ENCODE peak calls at places on chromosomes 5 and 9, in ten cellular contexts. M is naive thymus-derived CD4-positive, alpha-beta T cell; Z is IMR-90; X is body of pancreas; Q is A549; I is heart left ventricle; K is uterus; Y is upper lobe of right lung; D is PC-3; U is H9. H is an unnamed sample.

GRCh38 chr5:107631805-107632362 is 38.9 kb downstream of the EFNA5 start:
- DNase-seq in K (no peak), Q (no peak), Y (no peak), X (no peak), D (no peak), I (no peak), M (no peak), U (no peak), Z (no peak), H (no peak)

GRCh38 chr5:35417040-35417439 is 186.8 kb upstream of the PRLR start:
- DNase-seq in K (no peak), M (no peak), U (no peak), I (no peak), Q (no peak), X (no peak), Z (no peak), Y (no peak), D (no peak), H (no peak)

GRCh38 chr9:99748690-99749089 is 73.0 kb upstream of the NR4A3 start:
- DNase-seq in D (no peak), Y (no peak), K (no peak), X (no peak), U (no peak), Q (no peak), Z (no peak), I (no peak), M (no peak), H (no peak)

GRCh38 chr5:154228696-154229095 is 38.2 kb downstream of the GALNT10 start:
- DNase-seq in D (no peak), Z (no peak), U (no peak), M (no peak), Y (no peak), Q (no peak), I (no peak), K (no peak), X (no peak), H (no peak)

GRCh38 chr9:131697908-131698714 is 41.8 kb downstream of the RAPGEF1 start:
- DNase-seq in Y (no peak), U (peak; percentile 66), M (no peak), D (no peak), K (no peak), Q (peak; percentile 37), X (no peak), Z (no peak), I (no peak), H (no peak)

GRCh38 chr9:110578896-110579752 is at the start of gene SVEP1:
- DNase-seq in Z (peak; percentile 77), Q (peak; percentile 46), X (peak; percentile 17), Y (peak; percentile 85), K (peak; percentile 31), U (peak; percentile 61), M (no peak), D (no peak), I (peak; percentile 58), H (no peak)

GRCh38 chr5:10653751-10654400 is 90.0 kb downstream of the ANKRD33B start:
- DNase-seq in K (no peak), Z (no peak), Q (no peak), X (no peak), I (no peak), D (no peak), U (no peak), Y (no peak), M (no peak), H (no peak)

GRCh38 chr9:18037981-18038380 is 436.0 kb upstream of the ADAMTSL1 start:
- DNase-seq in M (no peak), Q (no peak), X (no peak), Z (no peak), D (no peak), U (no peak), K (no peak), I (no peak), Y (no peak), H (no peak)

GRCh38 chr9:127214421-127215265 is 49.9 kb upstream of the GARNL3 start:
- DNase-seq in Y (peak; percentile 69), I (no peak), U (peak; percentile 72), X (peak; percentile 74), Q (peak; percentile 58), Z (peak; percentile 89), D (peak; percentile 78), K (peak; percentile 51), M (peak; percentile 62), H (peak; percentile 61)

GRCh38 chr9:122819791-122820489 is 8.4 kb downstream of the PDCL start:
- DNase-seq in Z (peak; percentile 78), Y (no peak), M (no peak), I (no peak), K (no peak), U (no peak), X (no peak), Q (no peak), D (peak; percentile 39), H (no peak)

DNA sequence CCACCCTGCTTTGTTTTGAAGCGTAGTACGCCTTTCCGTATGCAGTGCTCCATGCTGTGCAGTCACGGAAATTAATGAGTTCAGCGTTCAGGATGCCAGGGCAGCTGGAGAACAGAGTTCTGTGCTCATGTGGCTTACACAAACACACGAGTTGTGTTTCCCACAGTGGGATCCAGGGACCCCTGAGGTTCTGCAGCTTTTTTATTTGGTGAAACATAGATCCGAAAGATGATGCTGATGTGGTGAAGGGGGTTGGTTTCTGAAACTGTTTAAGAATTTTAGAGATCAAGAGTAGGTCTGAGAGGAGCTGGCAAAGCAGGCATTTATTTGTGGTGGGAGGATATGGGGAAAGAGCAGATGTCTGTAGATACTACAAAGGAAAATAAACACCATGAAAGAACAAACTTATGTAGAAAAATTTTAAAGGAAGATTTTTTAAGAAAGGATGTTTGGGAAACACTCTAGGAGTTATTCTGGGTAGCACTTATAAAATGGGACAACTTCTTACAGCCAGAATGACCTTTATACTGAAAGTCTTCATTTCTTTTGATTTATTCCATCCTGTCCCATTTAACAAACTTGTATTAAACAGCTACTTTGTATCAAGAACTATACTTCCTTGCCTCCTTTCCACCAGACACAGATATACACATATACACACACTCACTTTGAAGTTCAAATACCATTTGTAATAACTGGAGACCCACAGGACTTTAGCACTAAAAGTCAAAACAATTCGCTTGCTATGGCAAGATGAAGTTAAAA is 52.8 kb downstream of the ITGA1 start:
- DNase-seq in I (peak; percentile 27), D (no peak), Y (no peak), Q (no peak), K (peak; percentile 53), M (no peak), U (no peak), Z (peak; percentile 59), X (no peak), H (no peak)
- H3K4me1 ChIP-seq in I (peaks cover 26% of the 10 kb centered on the region), D (no peaks in the 10 kb centered on the region), Y (peaks cover 19% of the 10 kb centered on the region), Q (no peaks in the 10 kb centered on the region), K (peaks cover 19% of the 10 kb centered on the region), M (no peaks in the 10 kb centered on the region), U (no peaks in the 10 kb centered on the region), Z (peaks cover 24% of the 10 kb centered on the region), X (no peaks in the 10 kb centered on the region), H (no peaks in the 10 kb centered on the region)

GRCh38 chr9:84471816-84472215 is 131.3 kb upstream of the SLC28A3 start:
- DNase-seq in M (no peak), X (no peak), I (no peak), K (no peak), Q (no peak), Z (no peak), U (no peak), Y (no peak), D (no peak), H (no peak)

GRCh38 chr9:84463272-84463671 is 122.7 kb upstream of the SLC28A3 start:
- DNase-seq in M (no peak), X (no peak), U (no peak), K (no peak), Y (no peak), Q (no peak), I (no peak), Z (no peak), D (no peak), H (no peak)

DNA sequence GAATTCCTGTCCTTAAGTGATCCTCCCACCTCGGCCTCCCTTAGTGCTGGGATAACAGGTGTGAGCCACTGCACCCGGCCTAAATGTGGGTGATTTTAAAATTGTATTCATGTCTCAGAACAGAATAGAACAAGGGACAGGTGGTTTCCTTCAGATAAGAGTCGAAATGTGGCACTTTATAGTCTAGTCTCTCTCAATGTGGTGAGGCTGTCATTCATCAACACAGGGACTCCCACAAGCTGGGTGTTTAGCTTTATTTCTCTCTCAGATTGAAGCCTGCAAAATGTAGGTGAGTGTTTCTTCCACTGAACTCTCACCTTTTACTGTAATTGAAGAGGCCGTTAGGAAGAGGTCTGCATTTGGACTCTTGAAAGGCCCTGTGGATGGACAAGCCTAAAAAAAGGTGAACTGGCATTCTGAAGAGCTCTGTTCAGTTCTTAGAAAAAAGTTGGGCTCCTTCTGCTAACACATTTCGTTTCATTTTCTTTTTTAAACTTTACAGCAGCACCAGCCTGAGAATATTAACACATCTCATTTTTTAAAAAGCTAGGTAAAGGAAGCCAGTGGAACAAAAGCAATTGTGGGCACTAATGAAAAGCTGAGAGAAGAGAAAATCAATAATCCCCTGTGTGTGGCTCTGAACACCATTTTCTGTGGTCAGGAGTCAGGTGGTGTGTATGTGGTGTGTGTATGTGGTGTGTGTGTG is 126.2 kb upstream of the SLC28A3 start:
- DNase-seq in Q (no peak), D (no peak), M (no peak), U (no peak), K (no peak), Y (no peak), Z (no peak), X (no peak), I (no peak), H (no peak)
- H3K4me1 ChIP-seq in Q (no peaks in the 10 kb centered on the region), D (no peaks in the 10 kb centered on the region), M (no peaks in the 10 kb centered on the region), U (no peaks in the 10 kb centered on the region), K (no peaks in the 10 kb centered on the region), Y (no peaks in the 10 kb centered on the region), Z (no peaks in the 10 kb centered on the region), X (no peaks in the 10 kb centered on the region), I (no peaks in the 10 kb centered on the region), H (no peaks in the 10 kb centered on the region)

GRCh38 chr9:125634040-125634717 is 72.8 kb downstream of the MAPKAP1 start:
- DNase-seq in Z (peak; percentile 40), M (no peak), Y (no peak), U (no peak), Q (no peak), D (peak; percentile 36), I (no peak), K (no peak), X (no peak), H (no peak)
- H3K4me1 ChIP-seq in Z (peaks cover 9% of the 10 kb centered on the region), M (peaks cover 11% of the 10 kb centered on the region), Y (peaks cover 34% of the 10 kb centered on the region), U (peaks cover 10% of the 10 kb centered on the region), Q (peaks cover 32% of the 10 kb centered on the region), D (peaks cover 35% of the 10 kb centered on the region), I (peaks cover 93% of the 10 kb centered on the region), K (peaks cover 6% of the 10 kb centered on the region), X (peaks cover 29% of the 10 kb centered on the region), H (peaks cover 7% of the 10 kb centered on the region)

DNA sequence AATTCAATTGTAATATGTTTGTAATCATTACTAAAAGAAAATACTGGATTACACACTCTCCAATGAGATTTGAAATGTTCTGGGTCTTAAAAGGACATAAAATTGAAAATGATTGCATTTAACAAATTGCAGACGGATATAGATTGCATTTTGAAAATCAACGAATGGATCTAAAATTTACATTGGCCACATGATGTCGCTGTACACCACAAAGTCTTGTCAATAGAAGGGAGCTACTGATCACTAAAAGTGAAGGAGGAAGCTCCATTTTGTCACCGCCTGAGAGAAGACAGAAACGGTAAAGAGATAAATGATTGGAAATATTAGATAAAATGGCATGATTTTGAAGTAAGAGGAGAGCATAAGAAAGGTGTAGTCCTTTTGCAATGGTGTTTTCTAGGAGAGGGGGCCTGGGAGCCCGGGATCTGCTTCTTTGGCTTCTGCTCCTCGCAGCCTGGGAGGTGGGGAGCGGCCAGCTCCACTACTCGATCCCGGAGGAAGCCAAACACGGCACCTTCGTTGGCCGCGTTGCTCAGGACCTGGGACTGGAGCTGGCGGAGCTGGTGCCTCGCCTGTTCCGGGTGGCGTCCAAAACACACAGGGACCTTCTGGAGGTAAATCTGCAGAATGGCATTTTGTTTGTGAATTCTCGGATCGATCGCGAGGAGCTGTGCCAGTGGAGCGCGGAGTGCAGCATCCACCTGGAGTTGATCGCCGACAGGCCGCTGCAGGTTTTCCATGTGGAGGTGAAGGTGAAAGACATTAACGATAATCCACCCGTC is at the start of gene PCDHA1:
- DNase-seq in Y (no peak), M (no peak), I (no peak), K (no peak), Q (peak; percentile 46), X (no peak), U (no peak), D (no peak), Z (no peak), H (peak; percentile 4)
- H3K4me1 ChIP-seq in Y (no peaks in the 10 kb centered on the region), M (no peaks in the 10 kb centered on the region), I (no peaks in the 10 kb centered on the region), K (no peaks in the 10 kb centered on the region), Q (no peaks in the 10 kb centered on the region), X (no peaks in the 10 kb centered on the region), U (no peaks in the 10 kb centered on the region), D (no peaks in the 10 kb centered on the region), Z (no peaks in the 10 kb centered on the region), H (no peaks in the 10 kb centered on the region)